ENCODE peak calls at places on chromosomes 1 and 21, in six cellular contexts. One of them, this sample, is unnamed.

GRCh38 chr1:11701551-11701961 is 10.0 kb downstream of the DRAXIN start:
- DNase-seq in IMR-90: no peak
- DNase-seq in Ammon's horn: peak
- DNase-seq in SK-MEL-5: no peak
- DNase-seq in AG08396: no peak
- DNase-seq in HT-29: no peak
- DNase-seq in this sample: no peak

GRCh38 chr1:85579619-85580018 is 942 bp upstream of the CCN1 start:
- DNase-seq in IMR-90: peak
- DNase-seq in Ammon's horn: no peak
- DNase-seq in SK-MEL-5: no peak
- DNase-seq in AG08396: peak
- DNase-seq in HT-29: no peak
- DNase-seq in this sample: no peak

GRCh38 chr1:157404063-157404501 is 148.2 kb downstream of the FCRL5 start:
- DNase-seq in IMR-90: no peak
- DNase-seq in Ammon's horn: no peak
- DNase-seq in SK-MEL-5: no peak
- DNase-seq in AG08396: no peak
- DNase-seq in HT-29: no peak
- DNase-seq in this sample: no peak

GRCh38 chr1:10283318-10283984 is 73.1 kb downstream of the KIF1B start:
- DNase-seq in IMR-90: no peak
- DNase-seq in Ammon's horn: peak
- DNase-seq in SK-MEL-5: no peak
- DNase-seq in AG08396: no peak
- DNase-seq in HT-29: peak
- DNase-seq in this sample: no peak

GRCh38 chr1:103194060-103194459 is 85.7 kb upstream of the COL11A1 start:
- DNase-seq in IMR-90: peak
- DNase-seq in Ammon's horn: no peak
- DNase-seq in SK-MEL-5: peak
- DNase-seq in AG08396: no peak
- DNase-seq in HT-29: no peak
- DNase-seq in this sample: no peak

GRCh38 chr21:45410865-45411809 is 6.2 kb downstream of the COL18A1 start:
- DNase-seq in IMR-90: no peak
- DNase-seq in Ammon's horn: no peak
- DNase-seq in SK-MEL-5: no peak
- DNase-seq in AG08396: no peak
- DNase-seq in HT-29: no peak
- DNase-seq in this sample: no peak

GRCh38 chr1:172496678-172497077 is 36.3 kb upstream of the SUCO start:
- DNase-seq in IMR-90: no peak
- DNase-seq in Ammon's horn: no peak
- DNase-seq in SK-MEL-5: no peak
- DNase-seq in AG08396: no peak
- DNase-seq in HT-29: no peak
- DNase-seq in this sample: no peak

GRCh38 chr1:213987876-213988638 is at the start of gene PROX1:
- DNase-seq in IMR-90: peak
- DNase-seq in Ammon's horn: peak
- DNase-seq in SK-MEL-5: peak
- DNase-seq in AG08396: peak
- DNase-seq in HT-29: peak
- DNase-seq in this sample: no peak

GRCh38 chr1:91697322-91698260 is 188.4 kb downstream of the TGFBR3 start:
- DNase-seq in IMR-90: peak
- DNase-seq in Ammon's horn: no peak
- DNase-seq in SK-MEL-5: no peak
- DNase-seq in AG08396: no peak
- DNase-seq in HT-29: no peak
- DNase-seq in this sample: no peak

GRCh38 chr1:112508242-112509004 is at the start of gene WNT2B:
- DNase-seq in IMR-90: no peak
- DNase-seq in Ammon's horn: peak
- DNase-seq in SK-MEL-5: no peak
- DNase-seq in AG08396: peak
- DNase-seq in HT-29: peak
- DNase-seq in this sample: peak

GRCh38 chr1:24179251-24179895 is 7.7 kb downstream of the IFNLR1 start:
- DNase-seq in IMR-90: no peak
- DNase-seq in Ammon's horn: no peak
- DNase-seq in SK-MEL-5: no peak
- DNase-seq in AG08396: no peak
- DNase-seq in HT-29: no peak
- DNase-seq in this sample: no peak

GRCh38 chr1:168437821-168438220 is 106.0 kb downstream of the XCL2 start:
- DNase-seq in IMR-90: no peak
- DNase-seq in Ammon's horn: peak
- DNase-seq in SK-MEL-5: no peak
- DNase-seq in AG08396: no peak
- DNase-seq in HT-29: no peak
- DNase-seq in this sample: no peak

GRCh38 chr1:50705041-50705440 is 255.0 kb downstream of the FAF1 start:
- DNase-seq in IMR-90: peak
- DNase-seq in Ammon's horn: no peak
- DNase-seq in SK-MEL-5: no peak
- DNase-seq in AG08396: no peak
- DNase-seq in HT-29: no peak
- DNase-seq in this sample: no peak

GRCh38 chr21:42941696-42942085 is 16.3 kb upstream of the ERVH48-1 start:
- DNase-seq in IMR-90: no peak
- DNase-seq in Ammon's horn: no peak
- DNase-seq in SK-MEL-5: no peak
- DNase-seq in AG08396: no peak
- DNase-seq in HT-29: no peak
- DNase-seq in this sample: no peak

GRCh38 chr1:157512036-157512969 is 40.0 kb downstream of the FCRL5 start:
- DNase-seq in IMR-90: no peak
- DNase-seq in Ammon's horn: no peak
- DNase-seq in SK-MEL-5: no peak
- DNase-seq in AG08396: no peak
- DNase-seq in HT-29: no peak
- DNase-seq in this sample: no peak

GRCh38 chr1:193448682-193449461 is 262.5 kb upstream of the B3GALT2 start:
- DNase-seq in IMR-90: no peak
- DNase-seq in Ammon's horn: no peak
- DNase-seq in SK-MEL-5: no peak
- DNase-seq in AG08396: no peak
- DNase-seq in HT-29: no peak
- DNase-seq in this sample: no peak

GRCh38 chr1:190098756-190099155 is 378.9 kb downstream of the BRINP3 start:
- DNase-seq in IMR-90: no peak
- DNase-seq in Ammon's horn: no peak
- DNase-seq in SK-MEL-5: no peak
- DNase-seq in AG08396: no peak
- DNase-seq in HT-29: no peak
- DNase-seq in this sample: no peak

GRCh38 chr1:118101445-118101844 is 83.6 kb downstream of the SPAG17 start:
- DNase-seq in IMR-90: no peak
- DNase-seq in Ammon's horn: no peak
- DNase-seq in SK-MEL-5: peak
- DNase-seq in AG08396: no peak
- DNase-seq in HT-29: no peak
- DNase-seq in this sample: no peak

GRCh38 chr1:23868848-23869450 is 859 bp upstream of the FUCA1 start:
- DNase-seq in IMR-90: no peak
- DNase-seq in Ammon's horn: peak
- DNase-seq in SK-MEL-5: no peak
- DNase-seq in AG08396: peak
- DNase-seq in HT-29: no peak
- DNase-seq in this sample: no peak

GRCh38 chr1:32426489-32427255 is 32.4 kb upstream of the BSDC1 start:
- DNase-seq in IMR-90: no peak
- DNase-seq in Ammon's horn: peak
- DNase-seq in SK-MEL-5: no peak
- DNase-seq in AG08396: peak
- DNase-seq in HT-29: no peak
- DNase-seq in this sample: no peak

GRCh38 chr1:184150776-184151531 is 99.4 kb downstream of the TSEN15 start:
- DNase-seq in IMR-90: peak
- DNase-seq in Ammon's horn: peak
- DNase-seq in SK-MEL-5: no peak
- DNase-seq in AG08396: peak
- DNase-seq in HT-29: no peak
- DNase-seq in this sample: no peak

GRCh38 chr1:19385236-19385635 is 73.1 kb downstream of the SLC66A1 start:
- DNase-seq in IMR-90: no peak
- DNase-seq in Ammon's horn: no peak
- DNase-seq in SK-MEL-5: no peak
- DNase-seq in AG08396: no peak
- DNase-seq in HT-29: no peak
- DNase-seq in this sample: no peak

GRCh38 chr1:27349784-27350672 is 8.2 kb downstream of the SYTL1 start:
- DNase-seq in IMR-90: peak
- DNase-seq in Ammon's horn: peak
- DNase-seq in SK-MEL-5: no peak
- DNase-seq in AG08396: peak
- DNase-seq in HT-29: peak
- DNase-seq in this sample: no peak

GRCh38 chr1:99672022-99672421 is 26.1 kb downstream of the PALMD start:
- DNase-seq in IMR-90: no peak
- DNase-seq in Ammon's horn: no peak
- DNase-seq in SK-MEL-5: no peak
- DNase-seq in AG08396: no peak
- DNase-seq in HT-29: no peak
- DNase-seq in this sample: no peak

GRCh38 chr1:180919183-180919700 is 6.5 kb downstream of the KIAA1614 start:
- DNase-seq in IMR-90: no peak
- DNase-seq in Ammon's horn: no peak
- DNase-seq in SK-MEL-5: no peak
- DNase-seq in AG08396: no peak
- DNase-seq in HT-29: no peak
- DNase-seq in this sample: no peak

GRCh38 chr1:10561955-10562354 is 87.2 kb downstream of the PEX14 start:
- DNase-seq in IMR-90: no peak
- DNase-seq in Ammon's horn: no peak
- DNase-seq in SK-MEL-5: peak
- DNase-seq in AG08396: no peak
- DNase-seq in HT-29: no peak
- DNase-seq in this sample: no peak

GRCh38 chr1:157045251-157046218 is at the start of gene ARHGEF11:
- DNase-seq in IMR-90: peak
- DNase-seq in Ammon's horn: peak
- DNase-seq in SK-MEL-5: peak
- DNase-seq in AG08396: peak
- DNase-seq in HT-29: peak
- DNase-seq in this sample: no peak